ENCODE peak calls at places on chromosomes 5 and 9, in four cellular contexts. N is fibroblast of the aortic adventitia, D is AG04450, Q is astrocyte of the spinal cord. G is an unnamed sample.

GRCh38 chr5:88691945-88692868 is 190.8 kb downstream of the MEF2C start:
- DNase-seq in N (no peak), D (no peak), Q (peak), G (no peak)

GRCh38 chr5:103505581-103506305 is 56.8 kb downstream of the NUDT12 start:
- DNase-seq in N (peak), D (peak), Q (peak), G (peak)

GRCh38 chr5:37837101-37838032 is 2.5 kb downstream of the GDNF start:
- DNase-seq in N (peak), D (peak), Q (peak), G (peak)

GRCh38 chr9:123401879-123402513 is 46.0 kb downstream of the CRB2 start:
- DNase-seq in N (peak), D (peak), Q (peak), G (peak)

GRCh38 chr9:113885183-113886002 is 9.3 kb downstream of the ZNF618 start:
- DNase-seq in N (no peak), D (no peak), Q (no peak), G (no peak)

GRCh38 chr5:127342364-127342763 is 51.8 kb downstream of the MEGF10 start:
- DNase-seq in N (no peak), D (no peak), Q (no peak), G (no peak)

GRCh38 chr5:16467363-16468219 is 2.0 kb upstream of the ZNF622 start:
- DNase-seq in N (peak), D (peak), Q (peak), G (peak)

GRCh38 chr5:179549973-179550510 is 312 bp upstream of the RUFY1 start:
- DNase-seq in N (peak), D (no peak), Q (peak), G (no peak)

GRCh38 chr5:149030392-149030791 is 32.5 kb downstream of the SH3TC2 start:
- DNase-seq in N (no peak), D (peak), Q (peak), G (peak)

GRCh38 chr5:73987915-73988314 is 361.9 kb downstream of the ARHGEF28 start:
- DNase-seq in N (no peak), D (no peak), Q (no peak), G (no peak)

GRCh38 chr5:170782438-170782837 is 1.1 kb upstream of the GABRP start:
- DNase-seq in N (no peak), D (no peak), Q (no peak), G (no peak)

GRCh38 chr5:15763754-15764153 is 263.8 kb downstream of the FBXL7 start:
- DNase-seq in N (peak), D (no peak), Q (no peak), G (peak)

GRCh38 chr5:122493091-122493775 is 181.2 kb downstream of the SNCAIP start:
- DNase-seq in N (no peak), D (no peak), Q (peak), G (no peak)

GRCh38 chr5:178236685-178237084 is 4.1 kb upstream of the PHYKPL start:
- DNase-seq in N (no peak), D (no peak), Q (no peak), G (no peak)

GRCh38 chr5:90985341-90985740 is 397.8 kb downstream of the ARRDC3 start:
- DNase-seq in N (no peak), D (no peak), Q (no peak), G (no peak)
- TF ChIP-seq CTCF in N (no peak), D (no peak), Q (no peak), G (no peak)

GRCh38 chr9:117046666-117047327 is 359.7 kb downstream of the TRIM32 start:
- DNase-seq in N (no peak), D (no peak), Q (no peak), G (no peak)
- TF ChIP-seq CTCF in N (no peak), D (peak), Q (no peak), G (peak)

GRCh38 chr5:53206562-53206961 is 97.0 kb upstream of the MOCS2 start:
- DNase-seq in N (no peak), D (no peak), Q (no peak), G (no peak)

GRCh38 chr5:53200309-53200708 is 90.8 kb upstream of the MOCS2 start:
- DNase-seq in N (peak), D (no peak), Q (no peak), G (no peak)

GRCh38 chr5:53199882-53200281 is 90.3 kb upstream of the MOCS2 start:
- DNase-seq in N (no peak), D (no peak), Q (no peak), G (no peak)

GRCh38 chr5:53201746-53202145 is 92.2 kb upstream of the MOCS2 start:
- DNase-seq in N (no peak), D (no peak), Q (no peak), G (no peak)
- TF ChIP-seq CTCF in N (no peak), D (peak), Q (peak), G (peak)

GRCh38 chr5:150587830-150588494 is 52.5 kb upstream of the SYNPO start:
- DNase-seq in N (peak), D (no peak), Q (no peak), G (no peak)

GRCh38 chr5:150590979-150591411 is 49.5 kb upstream of the SYNPO start:
- DNase-seq in N (no peak), D (no peak), Q (no peak), G (no peak)

GRCh38 chr5:150587016-150587415 is 53.4 kb upstream of the SYNPO start:
- DNase-seq in N (no peak), D (no peak), Q (no peak), G (no peak)

GRCh38 chr5:150588495-150588890 is 52.0 kb upstream of the SYNPO start:
- DNase-seq in N (no peak), D (no peak), Q (no peak), G (no peak)

DNA sequence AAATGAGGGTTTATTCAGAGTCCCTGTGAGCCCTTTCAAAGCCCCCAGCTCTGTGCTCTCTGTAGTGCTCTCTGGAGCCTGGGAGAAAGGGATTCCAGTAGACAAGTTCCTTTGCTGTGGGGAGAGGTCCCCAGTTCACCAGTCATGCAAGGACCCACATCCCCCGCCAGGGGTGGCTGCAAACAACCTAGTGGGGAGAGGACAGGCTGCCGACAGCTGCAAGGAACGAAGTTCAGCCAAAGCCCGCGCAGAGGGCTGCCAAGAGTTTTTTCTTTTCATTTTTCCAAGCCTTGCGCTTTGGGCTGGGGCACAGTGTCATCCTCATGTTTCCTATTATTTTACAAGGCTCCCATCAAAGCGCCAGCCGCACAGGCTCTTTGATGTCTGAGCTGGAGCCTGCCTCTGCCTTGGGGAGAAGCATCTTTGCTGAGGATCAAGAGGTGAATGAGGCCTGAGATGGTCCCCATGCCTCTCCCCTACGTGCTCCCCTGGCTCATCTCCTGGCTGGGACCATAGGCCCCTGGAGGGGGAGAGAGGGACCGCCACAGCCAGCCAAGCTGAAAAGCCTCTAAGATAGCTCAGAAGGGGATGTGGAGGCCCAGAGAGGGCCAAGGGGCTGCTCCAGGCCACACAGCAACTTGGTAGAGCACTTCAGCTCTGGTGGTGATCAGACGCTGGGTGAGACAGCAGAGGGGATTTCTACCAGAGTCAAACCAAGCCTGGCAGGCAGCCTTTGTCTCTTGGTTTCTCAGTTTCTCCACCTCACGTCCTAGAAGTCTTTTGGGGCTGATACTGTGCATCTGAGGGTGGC is 50.5 kb upstream of the SYNPO start:
- DNase-seq in N (peak), D (no peak), Q (peak), G (peak)
- TF ChIP-seq CTCF in N (peak), D (peak), Q (peak), G (peak)